ENCODE peak calls at places on chromosomes 13 and 19, in nine cellular contexts. Q is heart right ventricle; J is glomerular endothelial cell; N is sciatic nerve; D is activated CD4-positive, alpha-beta T cell treated with anti-CD3 and anti-CD28 coated beads for 1 hour; C is stimulated activated CD4-positive, alpha-beta T cell treated with anti-CD3 and anti-CD28 coated beads, Interleukin-1b, Interleukin-23, amount 100 ng/mL, for 4 hours; P is central memory CD4-positive, alpha-beta T cell; H is putamen; U is CD4-positive, CD25-positive, alpha-beta regulatory T cell. F is an unnamed sample.

GRCh38 chr19:18522124-18522861 is 423 bp upstream of the ELL start:
- DNase-seq in Q (peak), N (peak), D (peak), P (peak), C (peak), H (peak), J (peak), U (peak), F (peak)

GRCh38 chr19:54191671-54192453 is 754 bp downstream of the TSEN34 start:
- DNase-seq in D (no peak), C (no peak), H (no peak), U (no peak), J (no peak), N (no peak), P (no peak), Q (no peak), F (no peak)

GRCh38 chr13:36124236-36124822 is 6.9 kb downstream of the DCLK1 start:
- DNase-seq in U (no peak), J (peak), Q (no peak), C (no peak), D (no peak), P (no peak), H (no peak), N (peak), F (no peak)

GRCh38 chr13:22114630-22115311 is 443.9 kb downstream of the FGF9 start:
- DNase-seq in D (no peak), C (no peak), N (no peak), H (no peak), P (peak), U (no peak), J (no peak), Q (no peak), F (peak)

GRCh38 chr19:31553844-31554215 is 204.6 kb upstream of the TSHZ3 start:
- DNase-seq in N (peak), H (no peak), D (no peak), C (no peak), Q (no peak), J (no peak), U (no peak), P (no peak), F (no peak)

GRCh38 chr13:44237276-44237767 is 136.3 kb upstream of the SERP2 start:
- DNase-seq in J (peak), H (peak), C (no peak), Q (peak), N (no peak), U (no peak), P (no peak), D (no peak), F (peak)

GRCh38 chr19:1007399-1007745 is 7.2 kb downstream of the GRIN3B start:
- DNase-seq in J (no peak), U (no peak), D (no peak), P (no peak), Q (no peak), N (no peak), C (no peak), H (no peak), F (no peak)

GRCh38 chr19:47719047-47719885 is 6.0 kb downstream of the EHD2 start:
- DNase-seq in U (no peak), Q (peak), N (peak), C (no peak), H (peak), P (no peak), J (no peak), D (no peak), F (no peak)

GRCh38 chr13:107124129-107124718 is 556.3 kb upstream of the ARGLU1 start:
- DNase-seq in Q (no peak), H (peak), N (no peak), D (no peak), C (no peak), U (no peak), J (peak), P (no peak), F (no peak)

GRCh38 chr19:2665103-2665502 is 37.4 kb downstream of the GNG7 start:
- DNase-seq in Q (peak), D (no peak), H (no peak), N (no peak), P (no peak), J (no peak), C (no peak), U (no peak), F (no peak)

GRCh38 chr13:74280795-74281490 is 146.7 kb upstream of the KLF12 start:
- DNase-seq in Q (no peak), H (no peak), D (no peak), N (no peak), J (no peak), U (no peak), C (no peak), P (no peak), F (no peak)

GRCh38 chr19:20279516-20279915 is 112.5 kb downstream of the ZNF486 start:
- DNase-seq in D (no peak), H (peak), P (no peak), C (no peak), N (no peak), Q (no peak), U (no peak), J (no peak), F (no peak)

GRCh38 chr13:31476266-31476665 is 263.1 kb upstream of the RXFP2 start:
- DNase-seq in J (no peak), H (no peak), C (no peak), P (no peak), Q (no peak), N (no peak), U (no peak), D (no peak), F (no peak)

GRCh38 chr19:54673222-54673621 is 10.4 kb downstream of the LILRB4 start:
- DNase-seq in P (no peak), H (peak), Q (no peak), J (no peak), C (no peak), U (no peak), N (no peak), D (no peak), F (no peak)

GRCh38 chr19:35868172-35868822 is at the start of gene APLP1:
- DNase-seq in C (peak), J (no peak), Q (peak), U (peak), P (peak), N (peak), H (peak), D (peak), F (peak)

GRCh38 chr19:12767666-12768065 is 7.7 kb downstream of the HOOK2 start:
- DNase-seq in J (no peak), C (no peak), P (no peak), U (no peak), D (no peak), N (no peak), Q (no peak), H (no peak), F (no peak)

GRCh38 chr13:39047560-39047959 is 9.3 kb downstream of the NHLRC3 start:
- DNase-seq in J (no peak), H (no peak), C (no peak), P (no peak), N (no peak), U (no peak), D (no peak), Q (no peak), F (no peak)

GRCh38 chr19:3966051-3967017 is 4.6 kb downstream of the DAPK3 start:
- DNase-seq in P (no peak), Q (no peak), D (no peak), U (no peak), J (no peak), H (no peak), N (no peak), C (no peak), F (no peak)

GRCh38 chr13:29239653-29240525 is 355.6 kb downstream of the SLC7A1 start:
- DNase-seq in N (no peak), U (no peak), H (no peak), C (no peak), J (no peak), P (no peak), Q (no peak), D (no peak), F (no peak)

GRCh38 chr13:27170221-27170520 is 1.4 kb downstream of the USP12 start:
- DNase-seq in U (no peak), P (peak), H (no peak), J (no peak), Q (no peak), C (no peak), N (no peak), D (no peak), F (no peak)

GRCh38 chr13:106867249-106867648 is 299.3 kb upstream of the ARGLU1 start:
- DNase-seq in N (no peak), C (no peak), P (no peak), J (no peak), Q (no peak), U (no peak), H (no peak), D (no peak), F (no peak)

GRCh38 chr19:41850381-41850780 is 5.5 kb downstream of the DMRTC2 start:
- DNase-seq in N (no peak), Q (no peak), C (no peak), J (no peak), D (no peak), H (no peak), P (no peak), U (no peak), F (no peak)

GRCh38 chr13:21625366-21625765 is 21.4 kb upstream of the MICU2 start:
- DNase-seq in Q (no peak), J (no peak), D (no peak), C (no peak), N (no peak), H (no peak), P (no peak), U (no peak), F (no peak)

GRCh38 chr13:64471916-64472315 is 2758.2 kb downstream of the PCDH9 start:
- DNase-seq in C (no peak), P (no peak), N (no peak), U (no peak), D (no peak), H (no peak), Q (no peak), J (peak), F (no peak)

GRCh38 chr13:95948646-95949045 is 104.6 kb downstream of the UGGT2 start:
- DNase-seq in Q (no peak), N (no peak), P (no peak), H (no peak), D (no peak), U (no peak), C (no peak), J (no peak), F (no peak)

GRCh38 chr19:55255618-55256423 is 3.0 kb downstream of the PPP6R1 start:
- DNase-seq in P (peak), J (no peak), C (peak), U (no peak), D (peak), N (no peak), Q (no peak), H (no peak), F (peak)

GRCh38 chr19:35006342-35006998 is 6.3 kb downstream of the GRAMD1A start:
- DNase-seq in H (no peak), P (no peak), Q (no peak), J (no peak), U (no peak), D (no peak), N (no peak), C (no peak), F (no peak)

GRCh38 chr19:53518061-53518460 is 19.9 kb upstream of the ZNF331 start:
- DNase-seq in Q (no peak), C (no peak), N (no peak), U (no peak), J (no peak), D (no peak), H (no peak), P (no peak), F (no peak)

GRCh38 chr19:23505738-23506137 is 110.5 kb upstream of the ZNF91 start:
- DNase-seq in Q (no peak), H (no peak), P (no peak), J (no peak), D (no peak), U (no peak), C (no peak), N (no peak), F (no peak)

GRCh38 chr19:14758816-14759215 is 19.5 kb downstream of the ADGRE2 start:
- DNase-seq in U (no peak), Q (no peak), C (no peak), D (no peak), H (no peak), J (no peak), P (no peak), N (no peak), F (no peak)

GRCh38 chr13:103250071-103250470 is 183.9 kb upstream of the SLC10A2 start:
- DNase-seq in U (no peak), P (no peak), Q (no peak), C (no peak), J (no peak), H (no peak), N (no peak), D (no peak), F (no peak)

GRCh38 chr13:35791191-35791902 is 314.9 kb upstream of the MAB21L1 start:
- DNase-seq in U (no peak), N (no peak), J (no peak), Q (no peak), D (no peak), P (no peak), C (no peak), H (no peak), F (no peak)

GRCh38 chr13:50598338-50598737 is 245.2 kb downstream of the DLEU7 start:
- DNase-seq in P (no peak), N (no peak), C (no peak), U (no peak), D (no peak), Q (no peak), H (no peak), J (no peak), F (no peak)

GRCh38 chr13:111551421-111551820 is 231.0 kb downstream of the TEX29 start:
- DNase-seq in N (no peak), D (no peak), C (no peak), H (no peak), J (no peak), P (no peak), U (no peak), Q (no peak), F (no peak)

GRCh38 chr13:76822691-76823267 is 63.4 kb downstream of the KCTD12 start:
- DNase-seq in J (peak), Q (no peak), H (no peak), C (no peak), D (no peak), P (peak), U (no peak), N (no peak), F (no peak)